ENCODE peak calls at places on chromosomes 6 and 20, in nine cellular contexts. J is H1, E is right atrium auricular region, A is PC-9, O is left ventricle myocardium inferior, C is mammary epithelial cell, R is Panc1, Q is left lung, U is coronary artery. L is an unnamed sample.
A peak's percentile ranks its signal among the peaks of the same experiment; 100 is the strongest.

GRCh38 chr6:364609-365540 is 26.7 kb upstream of the IRF4 start:
- DNase-seq in J (no peak), E (no peak), A (no peak), O (no peak), C (no peak), R (no peak), Q (no peak), U (no peak), L (no peak)

GRCh38 chr6:90109141-90109540 is 187.5 kb downstream of the BACH2 start:
- DNase-seq in J (no peak), E (no peak), A (no peak), O (no peak), C (no peak), R (no peak), Q (no peak), U (no peak), L (no peak)

GRCh38 chr20:34316191-34316814 is 13.1 kb upstream of the AHCY start:
- DNase-seq in J (no peak), E (no peak), A (peak; percentile 57), O (no peak), C (peak; percentile 85), R (no peak), Q (no peak), U (no peak), L (no peak)

GRCh38 chr6:161951139-161951538 is 677.3 kb upstream of the AGPAT4 start:
- DNase-seq in J (no peak), E (no peak), A (no peak), O (no peak), C (no peak), R (no peak), Q (no peak), U (no peak), L (no peak)

GRCh38 chr6:84282566-84282965 is 55.1 kb upstream of the CEP162 start:
- DNase-seq in J (no peak), E (no peak), A (no peak), O (no peak), C (peak; percentile 11), R (no peak), Q (peak; percentile 46), U (no peak), L (no peak)

GRCh38 chr20:23347791-23348190 is 2.8 kb upstream of the NXT1 start:
- DNase-seq in J (no peak), E (no peak), A (no peak), O (no peak), C (no peak), R (no peak), Q (no peak), U (no peak), L (no peak)

GRCh38 chr6:11168091-11168635 is 56.6 kb upstream of the ERVFRD-1 start:
- DNase-seq in J (no peak), E (no peak), A (no peak), O (no peak), C (no peak), R (no peak), Q (no peak), U (no peak), L (no peak)

GRCh38 chr20:60228255-60228654 is 270.0 kb downstream of the CDH26 start:
- DNase-seq in J (no peak), E (peak; percentile 56), A (no peak), O (no peak), C (peak; percentile 20), R (no peak), Q (no peak), U (no peak), L (no peak)

GRCh38 chr6:144223686-144224085 is 61.4 kb upstream of the UTRN start:
- DNase-seq in J (no peak), E (no peak), A (no peak), O (no peak), C (no peak), R (no peak), Q (no peak), U (no peak), L (no peak)

GRCh38 chr6:18182568-18182967 is 27.3 kb downstream of the KDM1B start:
- DNase-seq in J (no peak), E (no peak), A (no peak), O (no peak), C (no peak), R (no peak), Q (no peak), U (no peak), L (no peak)

GRCh38 chr6:5401845-5402738 is 140.8 kb downstream of the FARS2 start:
- DNase-seq in J (no peak), E (no peak), A (no peak), O (no peak), C (no peak), R (no peak), Q (no peak), U (no peak), L (no peak)

GRCh38 chr6:11763460-11764249 is 14.9 kb downstream of the ADTRP start:
- DNase-seq in J (no peak), E (no peak), A (no peak), O (no peak), C (no peak), R (no peak), Q (no peak), U (no peak), L (no peak)

GRCh38 chr6:14380421-14380820 is 262.8 kb downstream of the CD83 start:
- DNase-seq in J (peak; percentile 55), E (no peak), A (no peak), O (no peak), C (no peak), R (no peak), Q (no peak), U (no peak), L (no peak)

GRCh38 chr20:44029848-44030230 is 115.2 kb downstream of the TOX2 start:
- DNase-seq in J (no peak), E (peak; percentile 43), A (no peak), O (no peak), C (no peak), R (no peak), Q (no peak), U (peak; percentile 54), L (no peak)

GRCh38 chr20:50675671-50676376 is 15.5 kb downstream of the RIPOR3 start:
- DNase-seq in J (no peak), E (no peak), A (peak; percentile 89), O (no peak), C (no peak), R (no peak), Q (no peak), U (no peak), L (peak; percentile 41)

GRCh38 chr6:135522975-135523692 is 25.6 kb upstream of the AHI1 start:
- DNase-seq in J (no peak), E (no peak), A (no peak), O (no peak), C (no peak), R (no peak), Q (no peak), U (no peak), L (no peak)

GRCh38 chr6:131013495-131013894 is 49.5 kb downstream of the EPB41L2 start:
- DNase-seq in J (no peak), E (no peak), A (no peak), O (no peak), C (peak; percentile 33), R (no peak), Q (no peak), U (no peak), L (no peak)

GRCh38 chr20:5181492-5181891 is 54.7 kb downstream of the CDS2 start:
- DNase-seq in J (no peak), E (no peak), A (no peak), O (no peak), C (no peak), R (no peak), Q (no peak), U (no peak), L (no peak)

GRCh38 chr6:108180776-108181175 is 15.0 kb downstream of the NR2E1 start:
- DNase-seq in J (no peak), E (no peak), A (no peak), O (no peak), C (no peak), R (no peak), Q (no peak), U (no peak), L (no peak)

GRCh38 chr6:159321267-159321666 is 152.1 kb downstream of the FNDC1 start:
- DNase-seq in J (no peak), E (no peak), A (no peak), O (no peak), C (peak; percentile 18), R (no peak), Q (no peak), U (no peak), L (no peak)

GRCh38 chr6:14499804-14500203 is 382.2 kb downstream of the CD83 start:
- DNase-seq in J (no peak), E (no peak), A (peak; percentile 64), O (no peak), C (peak; percentile 59), R (no peak), Q (no peak), U (no peak), L (no peak)

GRCh38 chr20:57672164-57672563 is 37.7 kb downstream of the PMEPA1 start:
- DNase-seq in J (no peak), E (peak; percentile 86), A (no peak), O (peak; percentile 74), C (no peak), R (no peak), Q (peak; percentile 71), U (no peak), L (peak; percentile 51)

GRCh38 chr20:31720486-31721407 is 1.9 kb downstream of the BCL2L1 start:
- DNase-seq in J (no peak), E (no peak), A (no peak), O (no peak), C (no peak), R (no peak), Q (no peak), U (no peak), L (no peak)
- H3K27ac ChIP-seq in J (peak overlapping the region; percentile 12), E (peak overlapping the region; percentile 98), A (peak overlapping the region; percentile 99), O (peak overlapping the region; percentile 99), C (peak overlapping the region; percentile 89), R (peak overlapping the region; percentile 99), Q (peak overlapping the region; percentile 97), U (peak overlapping the region; percentile 96), L (peak overlapping the region; percentile 96)

DNA sequence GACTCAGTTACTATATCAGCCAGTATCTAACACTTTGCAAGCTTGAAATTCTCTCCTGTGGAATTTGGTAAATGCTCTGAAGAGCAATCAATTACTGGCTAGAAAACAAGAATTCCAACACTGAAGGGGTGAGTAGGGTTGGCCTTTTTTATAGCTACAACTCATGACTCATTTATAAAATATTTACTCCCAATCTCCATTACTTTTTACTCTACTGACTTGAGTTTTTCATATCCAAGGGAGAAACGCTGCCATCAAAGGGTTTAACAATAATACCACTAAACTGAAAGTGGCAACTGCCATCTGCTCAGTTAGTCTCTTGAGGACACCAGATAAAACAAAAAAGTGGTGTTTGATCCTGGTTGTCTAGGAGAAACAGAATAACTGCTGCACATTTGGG is 203.1 kb downstream of the UBE3D start:
- DNase-seq in J (no peak), E (no peak), A (no peak), O (no peak), C (no peak), R (no peak), Q (no peak), U (no peak), L (no peak)
- H3K4me3 ChIP-seq in J (no peak overlapping the region), E (no peak overlapping the region), A (no peak overlapping the region), O (no peak overlapping the region), C (no peak overlapping the region), R (no peak overlapping the region), Q (no peak overlapping the region), U (no peak overlapping the region), L (no peak overlapping the region)

GRCh38 chr6:113763311-113763766 is 93.8 kb upstream of the MARCKS start:
- DNase-seq in J (no peak), E (no peak), A (no peak), O (no peak), C (peak; percentile 81), R (no peak), Q (no peak), U (no peak), L (no peak)
- H3K27ac ChIP-seq in J (no peak overlapping the region), E (no peak overlapping the region), A (peak overlapping the region; percentile 97), O (no peak overlapping the region), C (peak overlapping the region; percentile 89), R (no peak overlapping the region), Q (no peak overlapping the region), U (peak overlapping the region; percentile 2), L (no peak overlapping the region)

GRCh38 chr6:28810655-28811053 is 113.1 kb downstream of the TRIM27 start:
- DNase-seq in J (no peak), E (no peak), A (no peak), O (no peak), C (no peak), R (no peak), Q (no peak), U (no peak), L (no peak)
- H3K4me3 ChIP-seq in J (peak overlapping the region; percentile 55), E (no peak overlapping the region), A (no peak overlapping the region), O (no peak overlapping the region), C (peak overlapping the region; percentile 54), R (peak overlapping the region; percentile 59), Q (no peak overlapping the region), U (no peak overlapping the region), L (no peak overlapping the region)

L was measured in heart right ventricle.